ENCODE peak calls at places on chromosome 3, in ten cellular contexts. O, H, J, F, N, X, T, M, K and Y are unnamed samples.

GRCh38 chr3:113533534-113533892 is 1.2 kb downstream of the SIDT1 start:
- DNase-seq in O (no peak), H (no peak), J (no peak), F (no peak), N (no peak), X (no peak), T (no peak), M (no peak), K (no peak), Y (no peak)

GRCh38 chr3:13837751-13838150 is 42.1 kb downstream of the WNT7A start:
- DNase-seq in O (no peak), H (no peak), J (no peak), F (no peak), N (no peak), X (no peak), T (no peak), M (no peak), K (no peak), Y (no peak)

GRCh38 chr3:69196876-69197275 is 74.5 kb upstream of the LMOD3 start:
- DNase-seq in O (no peak), H (no peak), J (no peak), F (no peak), N (no peak), X (no peak), T (no peak), M (no peak), K (no peak), Y (no peak)

GRCh38 chr3:35936571-35936970 is 297.2 kb downstream of the ARPP21 start:
- DNase-seq in O (peak; percentile 78), H (no peak), J (no peak), F (no peak), N (peak; percentile 59), X (no peak), T (no peak), M (no peak), K (no peak), Y (peak; percentile 71)

GRCh38 chr3:151276038-151277027 is 2.0 kb downstream of the P2RY14 start:
- DNase-seq in O (no peak), H (no peak), J (no peak), F (no peak), N (no peak), X (no peak), T (no peak), M (no peak), K (no peak), Y (no peak)

GRCh38 chr3:125128861-125129501 is 73.2 kb upstream of the HEG1 start:
- DNase-seq in O (peak; percentile 99), H (no peak), J (no peak), F (no peak), N (peak; percentile 85), X (no peak), T (no peak), M (no peak), K (no peak), Y (peak; percentile 86)

GRCh38 chr3:19543212-19543841 is 390.7 kb downstream of the EFHB start:
- DNase-seq in O (no peak), H (no peak), J (no peak), F (no peak), N (peak; percentile 1), X (no peak), T (no peak), M (peak; percentile 8), K (no peak), Y (no peak)

GRCh38 chr3:42772670-42773408 is at the start of gene CCDC13:
- DNase-seq in O (peak; percentile 79), H (peak; percentile 89), J (peak; percentile 82), F (peak; percentile 95), N (peak; percentile 94), X (peak; percentile 66), T (peak; percentile 92), M (peak; percentile 85), K (peak; percentile 92), Y (peak; percentile 91)

GRCh38 chr3:177459397-177459796 is 262.1 kb upstream of the TBL1XR1 start:
- DNase-seq in O (peak; percentile 51), H (no peak), J (no peak), F (no peak), N (no peak), X (no peak), T (no peak), M (no peak), K (no peak), Y (peak; percentile 99)

GRCh38 chr3:45055411-45056143 is 29.5 kb downstream of the CLEC3B start:
- DNase-seq in O (peak; percentile 75), H (no peak), J (no peak), F (no peak), N (peak; percentile 85), X (no peak), T (no peak), M (no peak), K (no peak), Y (peak; percentile 87)

GRCh38 chr3:113018461-113019181 is 27.8 kb downstream of the GTPBP8 start:
- DNase-seq in O (peak; percentile 44), H (no peak), J (no peak), F (no peak), N (peak; percentile 52), X (no peak), T (no peak), M (no peak), K (no peak), Y (peak; percentile 58)

GRCh38 chr3:159937561-159937960 is 51.1 kb upstream of the IL12A start:
- DNase-seq in O (no peak), H (no peak), J (no peak), F (no peak), N (no peak), X (no peak), T (no peak), M (no peak), K (no peak), Y (no peak)

GRCh38 chr3:120749843-120750242 is 7.3 kb downstream of the GTF2E1 start:
- DNase-seq in O (no peak), H (no peak), J (no peak), F (no peak), N (no peak), X (no peak), T (no peak), M (no peak), K (no peak), Y (peak; percentile 13)

GRCh38 chr3:47762233-47762632 is 19.5 kb downstream of the SMARCC1 start:
- DNase-seq in O (peak; percentile 37), H (no peak), J (no peak), F (no peak), N (no peak), X (no peak), T (no peak), M (no peak), K (no peak), Y (no peak)

GRCh38 chr3:177150970-177151627 is 46.2 kb downstream of the TBL1XR1 start:
- DNase-seq in O (peak; percentile 84), H (peak; percentile 59), J (peak; percentile 41), F (no peak), N (peak; percentile 91), X (no peak), T (no peak), M (peak; percentile 61), K (no peak), Y (peak; percentile 90)

GRCh38 chr3:195769551-195769950 is 42.2 kb downstream of the MUC4 start:
- DNase-seq in O (no peak), H (no peak), J (no peak), F (no peak), N (no peak), X (no peak), T (no peak), M (no peak), K (no peak), Y (no peak)

GRCh38 chr3:139113766-139114165 is 69.1 kb upstream of the PRR23C start:
- DNase-seq in O (no peak), H (no peak), J (no peak), F (peak; percentile 3), N (no peak), X (no peak), T (no peak), M (no peak), K (no peak), Y (no peak)

GRCh38 chr3:178537123-178537754 is 1.0 kb downstream of the KCNMB2 start:
- DNase-seq in O (no peak), H (no peak), J (no peak), F (no peak), N (no peak), X (no peak), T (no peak), M (no peak), K (no peak), Y (no peak)

GRCh38 chr3:30476373-30477082 is 129.9 kb upstream of the TGFBR2 start:
- DNase-seq in O (peak; percentile 25), H (peak; percentile 35), J (no peak), F (no peak), N (peak; percentile 54), X (no peak), T (no peak), M (peak; percentile 40), K (no peak), Y (peak; percentile 65)

GRCh38 chr3:37996785-37997301 is 6.3 kb downstream of the VILL start:
- DNase-seq in O (peak; percentile 79), H (peak; percentile 69), J (peak; percentile 13), F (peak; percentile 87), N (peak; percentile 81), X (peak; percentile 70), T (peak; percentile 87), M (peak; percentile 63), K (peak; percentile 88), Y (peak; percentile 89)

GRCh38 chr3:95627293-95627692 is 1187.1 kb upstream of the EPHA6 start:
- DNase-seq in O (no peak), H (no peak), J (no peak), F (no peak), N (no peak), X (no peak), T (no peak), M (no peak), K (no peak), Y (no peak)

GRCh38 chr3:111541911-111542483 is at the start of gene CD96:
- DNase-seq in O (no peak), H (no peak), J (no peak), F (no peak), N (peak; percentile 22), X (no peak), T (peak; percentile 27), M (no peak), K (no peak), Y (peak; percentile 62)

GRCh38 chr3:131315162-131315561 is 66.4 kb upstream of the NUDT16 start:
- DNase-seq in O (no peak), H (no peak), J (no peak), F (no peak), N (no peak), X (no peak), T (no peak), M (no peak), K (no peak), Y (no peak)